ENCODE peak calls at places on chromosomes 12 and 14, in five cellular contexts. Z, C, M, H and A are unnamed samples. For H3K4me1, the result is how much of the 10 kb centered on the place peaks cover.

GRCh38 chr12:26633591-26634210 is 199.3 kb downstream of the ITPR2 start:
- DNase-seq in H (no peak), M (no peak), C (no peak), Z (peak), A (no peak)

GRCh38 chr12:76033116-76034001 is 1.8 kb upstream of the PHLDA1 start:
- DNase-seq in Z (peak), C (no peak), M (no peak), H (no peak), A (no peak)

GRCh38 chr14:77064535-77065178 is 33.4 kb upstream of the CIPC start:
- DNase-seq in C (peak), H (no peak), Z (no peak), M (no peak), A (no peak)

GRCh38 chr14:67228325-67228984 is 12.8 kb upstream of the PALS1 start:
- DNase-seq in M (no peak), H (no peak), Z (peak), C (no peak), A (peak)

GRCh38 chr14:105328070-105328677 is 13.6 kb downstream of the PACS2 start:
- DNase-seq in M (no peak), C (no peak), Z (no peak), H (no peak), A (no peak)

GRCh38 chr14:64337901-64338615 is 43.9 kb upstream of the ESR2 start:
- DNase-seq in Z (peak), C (no peak), H (peak), M (no peak), A (peak)

GRCh38 chr14:77849711-77850110 is 49.8 kb downstream of the ADCK1 start:
- DNase-seq in H (no peak), Z (peak), C (no peak), M (no peak), A (peak)

GRCh38 chr12:76790564-76791552 is 26.9 kb downstream of the ZDHHC17 start:
- DNase-seq in M (no peak), Z (peak), H (no peak), C (no peak), A (no peak)

GRCh38 chr12:18798445-18799139 is 60.7 kb downstream of the CAPZA3 start:
- DNase-seq in H (no peak), C (no peak), M (no peak), Z (no peak), A (no peak)

GRCh38 chr12:5691943-5692342 is 253.1 kb downstream of the ANO2 start:
- DNase-seq in M (no peak), Z (peak), H (no peak), C (no peak), A (no peak)

GRCh38 chr12:108854055-108854452 is 3.3 kb downstream of the SSH1 start:
- DNase-seq in H (no peak), C (no peak), M (no peak), Z (peak), A (no peak)

GRCh38 chr12:108729612-108730336 is 1.5 kb downstream of the CORO1C start:
- DNase-seq in H (no peak), Z (no peak), C (no peak), M (no peak), A (peak)

GRCh38 chr12:67794151-67794550 is 145.6 kb downstream of the DYRK2 start:
- DNase-seq in C (no peak), H (no peak), M (no peak), Z (peak), A (no peak)

GRCh38 chr14:53850714-53851296 is 105.8 kb downstream of the BMP4 start:
- DNase-seq in C (no peak), Z (peak), M (no peak), H (no peak), A (no peak)

GRCh38 chr12:75550906-75551305 is 39.5 kb upstream of the KRR1 start:
- DNase-seq in C (no peak), Z (no peak), M (no peak), H (no peak), A (no peak)

GRCh38 chr14:101857226-101857625 is 95.7 kb downstream of the PPP2R5C start:
- DNase-seq in C (no peak), M (no peak), H (no peak), Z (no peak), A (no peak)

GRCh38 chr12:110704750-110705149 is 15.8 kb upstream of the HVCN1 start:
- DNase-seq in H (peak), M (no peak), C (no peak), Z (no peak), A (no peak)

GRCh38 chr12:57476993-57477709 is 2.5 kb downstream of the ARHGAP9 start:
- DNase-seq in Z (no peak), M (peak), C (no peak), H (no peak), A (no peak)

GRCh38 chr12:53532026-53532425 is 24.7 kb upstream of the NPFF start:
- DNase-seq in Z (no peak), H (no peak), C (no peak), M (no peak), A (no peak)

GRCh38 chr14:59897757-59898383 is 22.1 kb upstream of the LRRC9 start:
- DNase-seq in M (no peak), Z (no peak), H (no peak), C (no peak), A (no peak)

GRCh38 chr12:22268406-22268805 is 66.1 kb downstream of the ST8SIA1 start:
- DNase-seq in H (no peak), Z (no peak), C (no peak), M (no peak), A (no peak)

GRCh38 chr14:53915364-53916014 is 41.1 kb downstream of the BMP4 start:
- DNase-seq in C (no peak), Z (no peak), M (no peak), H (no peak), A (no peak)

GRCh38 chr12:28089363-28089762 is 100.9 kb upstream of the CCDC91 start:
- DNase-seq in M (no peak), Z (peak), C (no peak), H (no peak), A (peak)

GRCh38 chr14:37230551-37231194 is 32.9 kb downstream of the MIPOL1 start:
- DNase-seq in M (no peak), Z (peak), H (no peak), C (no peak), A (no peak)
- TF ChIP-seq CTCF in M (peak), Z (peak), H (peak), C (peak), A (peak)

GRCh38 chr14:24272442-24272841 is 1.0 kb upstream of the RABGGTA start:
- DNase-seq in M (no peak), H (no peak), C (no peak), Z (no peak), A (no peak)
- H3K4me1 ChIP-seq in M (under half), H (under half), C (under half), Z (under half), A (under half)

DNA sequence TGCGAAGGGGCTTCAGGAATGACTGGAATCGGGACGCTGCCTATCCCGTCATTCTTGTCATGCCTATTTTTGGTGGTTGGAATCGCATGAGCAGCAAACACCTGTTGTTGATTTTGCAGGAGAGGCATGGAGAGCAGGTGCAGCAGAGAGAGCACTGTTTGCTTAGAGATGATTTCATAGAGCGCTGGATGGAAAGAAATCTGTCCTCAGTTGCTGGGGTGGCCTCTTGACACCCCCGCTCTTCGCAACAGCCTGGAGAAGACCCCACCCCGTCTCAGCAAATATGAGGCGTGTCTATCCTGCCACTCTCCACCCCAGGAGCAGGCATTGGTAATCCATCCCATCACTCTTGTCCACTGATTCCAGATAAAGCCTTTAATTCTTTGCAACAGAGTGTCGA is 19.3 kb upstream of the NCOR2 start:
- DNase-seq in H (no peak), Z (no peak), M (no peak), C (no peak), A (no peak)
- H3K27ac ChIP-seq in H (no peak), Z (no peak), M (no peak), C (no peak), A (no peak)

DNA sequence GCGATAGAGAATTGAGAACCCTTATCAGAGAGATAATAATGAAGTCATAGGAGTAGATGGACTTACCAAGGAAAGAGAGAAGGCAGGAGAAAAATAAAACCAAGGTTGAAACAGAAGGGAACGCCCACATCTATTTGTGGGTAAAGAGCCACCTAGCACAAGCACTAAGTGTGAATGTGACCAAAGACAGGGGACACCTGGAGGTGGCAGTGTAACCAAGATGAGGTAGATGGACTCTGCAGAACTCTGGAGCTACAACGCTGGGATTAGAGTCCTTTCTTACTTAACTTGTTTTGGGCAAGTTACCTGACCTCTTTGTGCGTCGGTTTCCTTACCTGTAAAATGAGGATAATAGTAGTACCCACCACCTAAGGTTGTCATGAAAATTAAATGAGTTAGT is 101.9 kb downstream of the SLC5A8 start:
- DNase-seq in M (no peak), Z (no peak), H (no peak), C (no peak), A (no peak)
- TF ChIP-seq CTCF in M (no peak), Z (no peak), H (no peak), C (no peak), A (peak)

GRCh38 chr12:122988036-122988435 is 7.6 kb downstream of the ARL6IP4 start:
- DNase-seq in Z (no peak), M (no peak), C (no peak), H (no peak), A (no peak)
- H3K4me1 ChIP-seq in Z (under half), M (under half), C (under half), H (under half), A (under half)

GRCh38 chr12:116601524-116601923 is 42.3 kb downstream of the MAP1LC3B2 start:
- DNase-seq in Z (peak), C (no peak), H (no peak), M (no peak), A (peak)

GRCh38 chr12:116598341-116599284 is 39.4 kb downstream of the MAP1LC3B2 start:
- DNase-seq in M (no peak), C (no peak), Z (no peak), H (no peak), A (no peak)

GRCh38 chr12:116597886-116598285 is 38.7 kb downstream of the MAP1LC3B2 start:
- DNase-seq in C (no peak), Z (no peak), M (no peak), H (no peak), A (no peak)

GRCh38 chr12:116600959-116601358 is 41.8 kb downstream of the MAP1LC3B2 start:
- DNase-seq in C (no peak), H (no peak), M (no peak), Z (no peak), A (no peak)

GRCh38 chr12:116599285-116600122 is 40.3 kb downstream of the MAP1LC3B2 start:
- DNase-seq in C (no peak), Z (peak), H (peak), M (peak), A (no peak)
- H3K27ac ChIP-seq in C (peak), Z (peak), H (peak), M (peak), A (no peak)

GRCh38 chr14:31968107-31968810 is 108.8 kb upstream of the ARHGAP5 start:
- DNase-seq in M (no peak), Z (peak), C (no peak), H (no peak), A (peak)

GRCh38 chr14:31969841-31970240 is 107.3 kb upstream of the ARHGAP5 start:
- DNase-seq in Z (no peak), M (no peak), H (no peak), C (no peak), A (no peak)

GRCh38 chr14:31969371-31969770 is 107.7 kb upstream of the ARHGAP5 start:
- DNase-seq in C (no peak), M (no peak), H (no peak), Z (no peak), A (no peak)

GRCh38 chr14:31967669-31967975 is 109.5 kb upstream of the ARHGAP5 start:
- DNase-seq in H (no peak), Z (no peak), C (no peak), M (no peak), A (no peak)

DNA sequence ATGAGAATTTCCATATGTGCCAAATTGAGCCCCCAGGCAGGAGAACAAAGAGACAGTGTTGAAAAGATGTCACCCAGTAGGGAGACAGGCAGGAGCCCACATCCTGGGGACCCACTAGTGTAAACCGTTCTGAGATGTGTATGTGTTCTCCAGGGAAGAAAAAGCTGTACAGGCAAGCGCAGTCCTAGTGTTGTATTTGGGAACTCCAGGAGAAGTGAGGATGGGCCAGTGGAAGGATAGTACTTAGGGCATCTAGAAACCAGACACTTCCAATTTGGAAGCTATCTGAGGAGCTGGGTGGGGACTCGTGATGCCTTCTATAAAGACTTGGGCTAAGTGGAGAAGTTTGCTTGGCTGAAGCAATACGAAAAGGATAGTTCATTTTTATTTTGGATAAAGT is 108.2 kb upstream of the ARHGAP5 start:
- DNase-seq in H (no peak), Z (no peak), M (no peak), C (no peak), A (no peak)
- TF ChIP-seq CTCF in H (no peak), Z (no peak), M (no peak), C (no peak), A (no peak)